ENCODE peak calls at places on chromosomes 7 and 10, in eight cellular contexts. One of them, this sample, is unnamed.
A peak's percentile ranks its signal among the peaks of the same experiment; 100 is the strongest.

GRCh38 chr7:135770139-135770710 is 21.6 kb upstream of the FAM180A start:
- DNase-seq in hepatocyte: no peak
- DNase-seq in fibroblast of lung: no peak
- DNase-seq in endothelial cell of umbilical vein: no peak
- DNase-seq in IMR-90: peak; percentile 89
- DNase-seq in colonic mucosa: no peak
- DNase-seq in tibial artery: no peak
- DNase-seq in HepG2: no peak
- DNase-seq in this sample: no peak

GRCh38 chr10:87660484-87661133 is 931 bp downstream of the PAPSS2 start:
- DNase-seq in hepatocyte: peak; percentile 65
- DNase-seq in fibroblast of lung: peak; percentile 85
- DNase-seq in endothelial cell of umbilical vein: peak; percentile 64
- DNase-seq in IMR-90: peak; percentile 79
- DNase-seq in colonic mucosa: peak; percentile 69
- DNase-seq in tibial artery: peak; percentile 61
- DNase-seq in HepG2: no peak
- DNase-seq in this sample: no peak

GRCh38 chr10:75402486-75403143 is 1.1 kb upstream of the ZNF503 start:
- DNase-seq in hepatocyte: peak; percentile 87
- DNase-seq in fibroblast of lung: no peak
- DNase-seq in endothelial cell of umbilical vein: no peak
- DNase-seq in IMR-90: no peak
- DNase-seq in colonic mucosa: peak; percentile 45
- DNase-seq in tibial artery: peak; percentile 28
- DNase-seq in HepG2: no peak
- DNase-seq in this sample: no peak

GRCh38 chr7:36192050-36192824 is 39.2 kb downstream of the EEPD1 start:
- DNase-seq in hepatocyte: peak; percentile 21
- DNase-seq in fibroblast of lung: peak; percentile 84
- DNase-seq in endothelial cell of umbilical vein: no peak
- DNase-seq in IMR-90: peak; percentile 98
- DNase-seq in colonic mucosa: no peak
- DNase-seq in tibial artery: peak; percentile 42
- DNase-seq in HepG2: no peak
- DNase-seq in this sample: no peak

GRCh38 chr10:91705948-91706670 is 73.2 kb upstream of the PPP1R3C start:
- DNase-seq in hepatocyte: no peak
- DNase-seq in fibroblast of lung: no peak
- DNase-seq in endothelial cell of umbilical vein: no peak
- DNase-seq in IMR-90: no peak
- DNase-seq in colonic mucosa: no peak
- DNase-seq in tibial artery: no peak
- DNase-seq in HepG2: peak; percentile 53
- DNase-seq in this sample: no peak

GRCh38 chr7:129955993-129956543 is 3.3 kb upstream of the UBE2H start:
- DNase-seq in hepatocyte: no peak
- DNase-seq in fibroblast of lung: no peak
- DNase-seq in endothelial cell of umbilical vein: no peak
- DNase-seq in IMR-90: no peak
- DNase-seq in colonic mucosa: no peak
- DNase-seq in tibial artery: no peak
- DNase-seq in HepG2: no peak
- DNase-seq in this sample: no peak

GRCh38 chr7:30170460-30171197 is 35.8 kb downstream of the MTURN start:
- DNase-seq in hepatocyte: no peak
- DNase-seq in fibroblast of lung: no peak
- DNase-seq in endothelial cell of umbilical vein: no peak
- DNase-seq in IMR-90: no peak
- DNase-seq in colonic mucosa: no peak
- DNase-seq in tibial artery: no peak
- DNase-seq in HepG2: no peak
- DNase-seq in this sample: no peak

GRCh38 chr7:82507976-82508677 is 64.5 kb upstream of the CACNA2D1 start:
- DNase-seq in hepatocyte: peak; percentile 5
- DNase-seq in fibroblast of lung: no peak
- DNase-seq in endothelial cell of umbilical vein: no peak
- DNase-seq in IMR-90: no peak
- DNase-seq in colonic mucosa: peak; percentile 36
- DNase-seq in tibial artery: no peak
- DNase-seq in HepG2: no peak
- DNase-seq in this sample: no peak

GRCh38 chr7:159119026-159119741 is 25.5 kb downstream of the VIPR2 start:
- DNase-seq in hepatocyte: no peak
- DNase-seq in fibroblast of lung: no peak
- DNase-seq in endothelial cell of umbilical vein: no peak
- DNase-seq in IMR-90: no peak
- DNase-seq in colonic mucosa: no peak
- DNase-seq in tibial artery: no peak
- DNase-seq in HepG2: no peak
- DNase-seq in this sample: no peak

GRCh38 chr7:93203496-93203895 is 22.8 kb downstream of the HEPACAM2 start:
- DNase-seq in hepatocyte: peak; percentile 18
- DNase-seq in fibroblast of lung: no peak
- DNase-seq in endothelial cell of umbilical vein: no peak
- DNase-seq in IMR-90: no peak
- DNase-seq in colonic mucosa: peak; percentile 58
- DNase-seq in tibial artery: no peak
- DNase-seq in HepG2: no peak
- DNase-seq in this sample: no peak

GRCh38 chr7:38222481-38223096 is 44.5 kb downstream of the STARD3NL start:
- DNase-seq in hepatocyte: peak; percentile 74
- DNase-seq in fibroblast of lung: peak; percentile 49
- DNase-seq in endothelial cell of umbilical vein: peak; percentile 75
- DNase-seq in IMR-90: peak; percentile 62
- DNase-seq in colonic mucosa: peak; percentile 54
- DNase-seq in tibial artery: no peak
- DNase-seq in HepG2: peak; percentile 51
- DNase-seq in this sample: peak; percentile 52

GRCh38 chr10:33914746-33915145 is 580.3 kb upstream of the NRP1 start:
- DNase-seq in hepatocyte: no peak
- DNase-seq in fibroblast of lung: no peak
- DNase-seq in endothelial cell of umbilical vein: no peak
- DNase-seq in IMR-90: no peak
- DNase-seq in colonic mucosa: no peak
- DNase-seq in tibial artery: no peak
- DNase-seq in HepG2: no peak
- DNase-seq in this sample: no peak

GRCh38 chr10:101066890-101067355 is 5.1 kb downstream of the KAZALD1 start:
- DNase-seq in hepatocyte: peak; percentile 45
- DNase-seq in fibroblast of lung: no peak
- DNase-seq in endothelial cell of umbilical vein: no peak
- DNase-seq in IMR-90: no peak
- DNase-seq in colonic mucosa: peak; percentile 55
- DNase-seq in tibial artery: no peak
- DNase-seq in HepG2: no peak
- DNase-seq in this sample: no peak

GRCh38 chr10:103603382-103603781 is 109.9 kb downstream of the NEURL1 start:
- DNase-seq in hepatocyte: no peak
- DNase-seq in fibroblast of lung: no peak
- DNase-seq in endothelial cell of umbilical vein: no peak
- DNase-seq in IMR-90: no peak
- DNase-seq in colonic mucosa: no peak
- DNase-seq in tibial artery: no peak
- DNase-seq in HepG2: no peak
- DNase-seq in this sample: no peak

GRCh38 chr7:110371709-110372108 is 719.2 kb upstream of the LRRN3 start:
- DNase-seq in hepatocyte: no peak
- DNase-seq in fibroblast of lung: no peak
- DNase-seq in endothelial cell of umbilical vein: no peak
- DNase-seq in IMR-90: no peak
- DNase-seq in colonic mucosa: no peak
- DNase-seq in tibial artery: no peak
- DNase-seq in HepG2: no peak
- DNase-seq in this sample: no peak

GRCh38 chr7:44275146-44275545 is 50.2 kb downstream of the CAMK2B start:
- DNase-seq in hepatocyte: no peak
- DNase-seq in fibroblast of lung: no peak
- DNase-seq in endothelial cell of umbilical vein: no peak
- DNase-seq in IMR-90: no peak
- DNase-seq in colonic mucosa: no peak
- DNase-seq in tibial artery: no peak
- DNase-seq in HepG2: no peak
- DNase-seq in this sample: no peak

DNA sequence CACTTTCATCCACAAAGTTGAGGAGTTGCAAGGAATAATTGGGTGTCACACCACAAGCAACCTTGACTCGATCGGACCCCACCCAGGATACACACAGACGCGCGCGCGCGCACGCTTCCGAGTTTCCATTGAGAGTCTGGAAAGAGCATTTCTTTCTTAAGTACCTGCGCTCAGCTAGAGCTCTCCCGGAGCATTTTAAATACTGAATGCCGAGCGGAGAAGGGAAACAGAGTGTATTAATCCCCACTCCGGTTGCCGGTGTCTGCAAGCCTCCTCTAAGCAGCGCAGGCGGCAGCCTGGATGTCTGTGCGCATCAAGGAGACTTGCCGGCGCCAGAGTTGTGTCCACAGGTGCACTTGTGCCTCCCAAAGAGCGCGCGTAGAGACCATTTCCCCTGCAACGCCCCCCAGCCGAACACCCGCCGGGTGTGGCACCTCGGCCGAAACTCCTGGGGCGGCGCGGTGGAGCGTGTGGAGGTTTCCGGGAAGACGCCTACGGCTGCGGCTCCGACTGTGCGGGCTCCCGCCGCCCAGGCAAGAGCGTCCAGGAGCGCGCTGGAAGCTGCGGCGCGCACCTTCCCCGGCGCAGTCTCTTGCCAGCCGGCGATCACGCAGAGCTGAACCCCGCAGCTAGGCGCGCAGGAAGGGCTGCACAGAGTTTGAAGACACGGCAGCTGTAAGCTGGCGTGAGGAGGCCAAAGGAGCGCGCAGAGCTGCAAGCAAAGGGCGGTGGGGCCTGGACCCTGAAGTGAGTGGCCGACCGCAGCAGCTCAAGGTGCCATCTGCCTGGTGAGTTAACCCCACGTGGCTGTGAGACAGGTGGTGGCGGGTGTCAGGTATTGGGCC is 1.1 kb upstream of the FEZF1 start:
- DNase-seq in hepatocyte: peak; percentile 27
- DNase-seq in fibroblast of lung: no peak
- DNase-seq in endothelial cell of umbilical vein: no peak
- DNase-seq in IMR-90: no peak
- DNase-seq in colonic mucosa: no peak
- DNase-seq in tibial artery: no peak
- DNase-seq in HepG2: no peak
- DNase-seq in this sample: no peak
- H3K27me3 ChIP-seq in hepatocyte: peaks cover 100% of the 10 kb centered on the region
- H3K27me3 ChIP-seq in fibroblast of lung: peaks cover 83% of the 10 kb centered on the region
- H3K27me3 ChIP-seq in endothelial cell of umbilical vein: peaks cover 87% of the 10 kb centered on the region
- H3K27me3 ChIP-seq in IMR-90: peaks cover 78% of the 10 kb centered on the region
- H3K27me3 ChIP-seq in colonic mucosa: peaks cover 96% of the 10 kb centered on the region
- H3K27me3 ChIP-seq in tibial artery: peaks cover 100% of the 10 kb centered on the region
- H3K27me3 ChIP-seq in HepG2: peaks cover 12% of the 10 kb centered on the region
- H3K27me3 ChIP-seq in this sample: peaks cover 100% of the 10 kb centered on the region

GRCh38 chr10:6408799-6409198 is 171.3 kb downstream of the PRKCQ start:
- DNase-seq in hepatocyte: no peak
- DNase-seq in fibroblast of lung: no peak
- DNase-seq in endothelial cell of umbilical vein: no peak
- DNase-seq in IMR-90: no peak
- DNase-seq in colonic mucosa: no peak
- DNase-seq in tibial artery: no peak
- DNase-seq in HepG2: no peak
- DNase-seq in this sample: no peak
- TF ChIP-seq CTCF in hepatocyte: no peak
- TF ChIP-seq CTCF in fibroblast of lung: peak; percentile 13
- TF ChIP-seq CTCF in endothelial cell of umbilical vein: no peak
- TF ChIP-seq CTCF in IMR-90: no peak
- TF ChIP-seq CTCF in colonic mucosa: no peak
- TF ChIP-seq CTCF in tibial artery: no peak
- TF ChIP-seq CTCF in HepG2: no peak
- TF ChIP-seq CTCF in this sample: peak; percentile 32

GRCh38 chr10:35425596-35425995 is 89.3 kb downstream of the CCNY start:
- DNase-seq in hepatocyte: no peak
- DNase-seq in fibroblast of lung: no peak
- DNase-seq in endothelial cell of umbilical vein: peak; percentile 29
- DNase-seq in IMR-90: peak; percentile 36
- DNase-seq in colonic mucosa: no peak
- DNase-seq in tibial artery: no peak
- DNase-seq in HepG2: no peak
- DNase-seq in this sample: no peak

GRCh38 chr10:35428521-35428920 is 92.2 kb downstream of the CCNY start:
- DNase-seq in hepatocyte: no peak
- DNase-seq in fibroblast of lung: no peak
- DNase-seq in endothelial cell of umbilical vein: no peak
- DNase-seq in IMR-90: no peak
- DNase-seq in colonic mucosa: no peak
- DNase-seq in tibial artery: no peak
- DNase-seq in HepG2: no peak
- DNase-seq in this sample: no peak

GRCh38 chr10:35424680-35425285 is 88.5 kb downstream of the CCNY start:
- DNase-seq in hepatocyte: no peak
- DNase-seq in fibroblast of lung: no peak
- DNase-seq in endothelial cell of umbilical vein: no peak
- DNase-seq in IMR-90: no peak
- DNase-seq in colonic mucosa: no peak
- DNase-seq in tibial artery: no peak
- DNase-seq in HepG2: no peak
- DNase-seq in this sample: no peak

GRCh38 chr10:35427543-35427942 is 91.2 kb downstream of the CCNY start:
- DNase-seq in hepatocyte: no peak
- DNase-seq in fibroblast of lung: no peak
- DNase-seq in endothelial cell of umbilical vein: no peak
- DNase-seq in IMR-90: no peak
- DNase-seq in colonic mucosa: no peak
- DNase-seq in tibial artery: no peak
- DNase-seq in HepG2: no peak
- DNase-seq in this sample: no peak

GRCh38 chr10:35426657-35427056 is 90.3 kb downstream of the CCNY start:
- DNase-seq in hepatocyte: no peak
- DNase-seq in fibroblast of lung: no peak
- DNase-seq in endothelial cell of umbilical vein: no peak
- DNase-seq in IMR-90: no peak
- DNase-seq in colonic mucosa: no peak
- DNase-seq in tibial artery: no peak
- DNase-seq in HepG2: no peak
- DNase-seq in this sample: no peak
- H3K27me3 ChIP-seq in hepatocyte: no peaks in the 10 kb centered on the region
- H3K27me3 ChIP-seq in fibroblast of lung: no peaks in the 10 kb centered on the region
- H3K27me3 ChIP-seq in endothelial cell of umbilical vein: no peaks in the 10 kb centered on the region
- H3K27me3 ChIP-seq in IMR-90: no peaks in the 10 kb centered on the region
- H3K27me3 ChIP-seq in colonic mucosa: no peaks in the 10 kb centered on the region
- H3K27me3 ChIP-seq in tibial artery: no peaks in the 10 kb centered on the region
- H3K27me3 ChIP-seq in HepG2: no peaks in the 10 kb centered on the region
- H3K27me3 ChIP-seq in this sample: no peaks in the 10 kb centered on the region

DNA sequence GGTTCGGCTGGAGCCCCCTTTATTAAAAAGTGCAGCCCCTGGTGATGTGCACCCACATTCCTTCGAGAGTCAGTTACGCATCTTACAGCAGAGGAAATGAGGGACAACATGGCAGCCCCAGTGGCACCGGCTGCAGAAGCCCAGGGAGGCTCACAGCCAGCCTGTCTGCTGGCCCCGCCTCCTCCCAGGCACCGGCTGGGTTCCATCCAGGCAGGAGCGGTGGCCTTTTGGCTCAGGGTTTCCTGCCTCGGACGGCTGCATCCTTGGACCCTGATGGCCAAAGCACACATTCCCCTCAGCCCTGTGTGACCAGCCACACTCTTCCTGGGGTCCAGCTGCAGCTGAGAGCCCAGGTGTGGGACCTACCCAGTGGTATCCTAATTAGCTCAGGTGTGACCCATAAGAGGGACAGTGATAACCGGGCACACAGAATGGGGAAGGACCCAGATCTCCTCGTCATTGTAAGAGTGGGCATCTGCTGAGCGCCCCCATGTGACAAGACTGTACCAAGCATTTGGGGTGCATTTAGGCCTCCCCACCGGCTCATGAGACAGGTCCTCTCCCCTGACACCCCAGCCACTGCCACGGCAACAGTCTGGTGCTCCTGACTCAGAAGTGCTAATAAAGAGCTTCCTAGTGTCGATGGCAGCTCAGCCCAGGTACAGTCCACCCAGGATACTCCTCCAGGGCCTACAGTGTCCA is 63.3 kb upstream of the CHST15 start:
- DNase-seq in hepatocyte: no peak
- DNase-seq in fibroblast of lung: no peak
- DNase-seq in endothelial cell of umbilical vein: peak; percentile 44
- DNase-seq in IMR-90: no peak
- DNase-seq in colonic mucosa: no peak
- DNase-seq in tibial artery: no peak
- DNase-seq in HepG2: no peak
- DNase-seq in this sample: no peak
- TF ChIP-seq CTCF in hepatocyte: no peak
- TF ChIP-seq CTCF in fibroblast of lung: no peak
- TF ChIP-seq CTCF in endothelial cell of umbilical vein: no peak
- TF ChIP-seq CTCF in IMR-90: no peak
- TF ChIP-seq CTCF in colonic mucosa: no peak
- TF ChIP-seq CTCF in tibial artery: no peak
- TF ChIP-seq CTCF in HepG2: peak; percentile 40
- TF ChIP-seq CTCF in this sample: no peak